ENCODE peak calls at places on chromosomes 13 and 19, in ten cellular contexts. One of them, this sample, is unnamed.

GRCh38 chr13:23674795-23675640 is 104.8 kb downstream of the TNFRSF19 start:
- DNase-seq in fibroblast of the conjunctiva: peak; percentile 64
- DNase-seq in hepatocyte: peak; percentile 28
- DNase-seq in naive thymus-derived CD8-positive, alpha-beta T cell: no peak
- DNase-seq in AG04450: peak; percentile 92
- DNase-seq in MV-4-11: no peak
- DNase-seq in breast epithelium: no peak
- DNase-seq in stimulated activated naive CD4-positive, alpha-beta T cell: no peak
- DNase-seq in ELR: peak; percentile 96
- DNase-seq in spleen: no peak
- DNase-seq in this sample: peak; percentile 91

GRCh38 chr13:30711375-30711774 is 24.0 kb upstream of the ALOX5AP start:
- DNase-seq in stimulated activated naive CD4-positive, alpha-beta T cell: no peak
- DNase-seq in ELR: peak; percentile 55
- DNase-seq in breast epithelium: no peak
- DNase-seq in fibroblast of the conjunctiva: peak; percentile 16
- DNase-seq in naive thymus-derived CD8-positive, alpha-beta T cell: no peak
- DNase-seq in spleen: no peak
- DNase-seq in AG04450: peak; percentile 29
- DNase-seq in MV-4-11: peak; percentile 75
- DNase-seq in hepatocyte: peak; percentile 20
- DNase-seq in this sample: peak; percentile 69

GRCh38 chr19:507286-508203 is at the start of gene TPGS1:
- DNase-seq in spleen: peak; percentile 97
- DNase-seq in ELR: peak; percentile 84
- DNase-seq in stimulated activated naive CD4-positive, alpha-beta T cell: peak; percentile 82
- DNase-seq in fibroblast of the conjunctiva: no peak
- DNase-seq in naive thymus-derived CD8-positive, alpha-beta T cell: peak; percentile 69
- DNase-seq in hepatocyte: peak; percentile 90
- DNase-seq in MV-4-11: peak; percentile 72
- DNase-seq in breast epithelium: peak; percentile 97
- DNase-seq in AG04450: peak; percentile 100
- DNase-seq in this sample: peak; percentile 99

GRCh38 chr19:16433986-16434385 is 37.8 kb downstream of the EPS15L1 start:
- DNase-seq in hepatocyte: no peak
- DNase-seq in fibroblast of the conjunctiva: no peak
- DNase-seq in AG04450: no peak
- DNase-seq in MV-4-11: no peak
- DNase-seq in breast epithelium: no peak
- DNase-seq in naive thymus-derived CD8-positive, alpha-beta T cell: no peak
- DNase-seq in spleen: no peak
- DNase-seq in stimulated activated naive CD4-positive, alpha-beta T cell: no peak
- DNase-seq in ELR: no peak
- DNase-seq in this sample: no peak

GRCh38 chr19:23071087-23071511 is 45.7 kb upstream of the ZNF730 start:
- DNase-seq in spleen: no peak
- DNase-seq in breast epithelium: no peak
- DNase-seq in stimulated activated naive CD4-positive, alpha-beta T cell: no peak
- DNase-seq in MV-4-11: no peak
- DNase-seq in AG04450: no peak
- DNase-seq in fibroblast of the conjunctiva: no peak
- DNase-seq in naive thymus-derived CD8-positive, alpha-beta T cell: peak; percentile 18
- DNase-seq in ELR: peak; percentile 49
- DNase-seq in hepatocyte: no peak
- DNase-seq in this sample: peak; percentile 91

GRCh38 chr13:97221491-97221890 is 642 bp upstream of the MBNL2 start:
- DNase-seq in stimulated activated naive CD4-positive, alpha-beta T cell: no peak
- DNase-seq in spleen: no peak
- DNase-seq in AG04450: no peak
- DNase-seq in MV-4-11: no peak
- DNase-seq in breast epithelium: no peak
- DNase-seq in fibroblast of the conjunctiva: no peak
- DNase-seq in naive thymus-derived CD8-positive, alpha-beta T cell: no peak
- DNase-seq in ELR: no peak
- DNase-seq in hepatocyte: no peak
- DNase-seq in this sample: no peak

GRCh38 chr13:23506071-23506820 is 64.0 kb upstream of the TNFRSF19 start:
- DNase-seq in naive thymus-derived CD8-positive, alpha-beta T cell: no peak
- DNase-seq in AG04450: no peak
- DNase-seq in MV-4-11: no peak
- DNase-seq in hepatocyte: no peak
- DNase-seq in fibroblast of the conjunctiva: no peak
- DNase-seq in breast epithelium: no peak
- DNase-seq in stimulated activated naive CD4-positive, alpha-beta T cell: no peak
- DNase-seq in spleen: no peak
- DNase-seq in ELR: peak; percentile 15
- DNase-seq in this sample: peak; percentile 77

GRCh38 chr13:58884353-58884752 is 1252.8 kb downstream of the PCDH17 start:
- DNase-seq in MV-4-11: no peak
- DNase-seq in stimulated activated naive CD4-positive, alpha-beta T cell: no peak
- DNase-seq in naive thymus-derived CD8-positive, alpha-beta T cell: no peak
- DNase-seq in fibroblast of the conjunctiva: no peak
- DNase-seq in spleen: no peak
- DNase-seq in ELR: no peak
- DNase-seq in breast epithelium: no peak
- DNase-seq in AG04450: no peak
- DNase-seq in hepatocyte: no peak
- DNase-seq in this sample: no peak

GRCh38 chr13:86601351-86601750 is 802.1 kb upstream of the SLITRK6 start:
- DNase-seq in stimulated activated naive CD4-positive, alpha-beta T cell: no peak
- DNase-seq in ELR: peak; percentile 74
- DNase-seq in naive thymus-derived CD8-positive, alpha-beta T cell: no peak
- DNase-seq in hepatocyte: no peak
- DNase-seq in breast epithelium: no peak
- DNase-seq in MV-4-11: peak; percentile 4
- DNase-seq in AG04450: no peak
- DNase-seq in fibroblast of the conjunctiva: no peak
- DNase-seq in spleen: no peak
- DNase-seq in this sample: no peak

GRCh38 chr13:21805733-21806132 is 134.9 kb downstream of the FGF9 start:
- DNase-seq in MV-4-11: no peak
- DNase-seq in stimulated activated naive CD4-positive, alpha-beta T cell: no peak
- DNase-seq in AG04450: no peak
- DNase-seq in spleen: no peak
- DNase-seq in ELR: no peak
- DNase-seq in breast epithelium: no peak
- DNase-seq in hepatocyte: no peak
- DNase-seq in naive thymus-derived CD8-positive, alpha-beta T cell: no peak
- DNase-seq in fibroblast of the conjunctiva: no peak
- DNase-seq in this sample: no peak

GRCh38 chr19:3075605-3076431 is 13.5 kb upstream of the TLE5 start:
- DNase-seq in ELR: peak; percentile 48
- DNase-seq in stimulated activated naive CD4-positive, alpha-beta T cell: peak; percentile 73
- DNase-seq in fibroblast of the conjunctiva: no peak
- DNase-seq in naive thymus-derived CD8-positive, alpha-beta T cell: peak; percentile 76
- DNase-seq in MV-4-11: no peak
- DNase-seq in AG04450: no peak
- DNase-seq in breast epithelium: peak; percentile 68
- DNase-seq in hepatocyte: peak; percentile 77
- DNase-seq in spleen: peak; percentile 91
- DNase-seq in this sample: peak; percentile 97

GRCh38 chr13:26179344-26179743 is 42.8 kb downstream of the RNF6 start:
- DNase-seq in spleen: no peak
- DNase-seq in hepatocyte: no peak
- DNase-seq in breast epithelium: no peak
- DNase-seq in fibroblast of the conjunctiva: no peak
- DNase-seq in ELR: no peak
- DNase-seq in MV-4-11: no peak
- DNase-seq in stimulated activated naive CD4-positive, alpha-beta T cell: no peak
- DNase-seq in naive thymus-derived CD8-positive, alpha-beta T cell: no peak
- DNase-seq in AG04450: no peak
- DNase-seq in this sample: no peak

GRCh38 chr19:18517606-18518005 is 4.3 kb downstream of the ELL start:
- DNase-seq in naive thymus-derived CD8-positive, alpha-beta T cell: no peak
- DNase-seq in spleen: no peak
- DNase-seq in stimulated activated naive CD4-positive, alpha-beta T cell: no peak
- DNase-seq in hepatocyte: no peak
- DNase-seq in AG04450: no peak
- DNase-seq in breast epithelium: no peak
- DNase-seq in fibroblast of the conjunctiva: no peak
- DNase-seq in MV-4-11: no peak
- DNase-seq in ELR: no peak
- DNase-seq in this sample: no peak

GRCh38 chr19:13262450-13262849 is 112.2 kb downstream of the IER2 start:
- DNase-seq in MV-4-11: peak; percentile 70
- DNase-seq in fibroblast of the conjunctiva: peak; percentile 38
- DNase-seq in breast epithelium: no peak
- DNase-seq in spleen: no peak
- DNase-seq in naive thymus-derived CD8-positive, alpha-beta T cell: no peak
- DNase-seq in stimulated activated naive CD4-positive, alpha-beta T cell: peak; percentile 52
- DNase-seq in ELR: peak; percentile 72
- DNase-seq in AG04450: no peak
- DNase-seq in hepatocyte: peak; percentile 72
- DNase-seq in this sample: peak; percentile 94